ENCODE peak calls at places on chromosomes 11 and 22, in five cellular contexts. J, N, X, L and U are unnamed samples. For H3K27me3 and H3K4me1, the result is how much of the 10 kb centered on the place peaks cover.

GRCh38 chr11:83493918-83494317 is 207.8 kb upstream of the CCDC90B start:
- DNase-seq in J (peak), N (no peak), X (no peak), L (no peak), U (no peak)

GRCh38 chr11:41301023-41301422 is 158.4 kb downstream of the LRRC4C start:
- DNase-seq in J (no peak), N (no peak), X (no peak), L (no peak), U (peak)

GRCh38 chr22:19686946-19687345 is 27.4 kb upstream of the SEPTIN5 start:
- DNase-seq in J (no peak), N (no peak), X (no peak), L (no peak), U (no peak)

GRCh38 chr11:107957109-107957588 is 28.9 kb downstream of the RAB39A start:
- DNase-seq in J (no peak), N (no peak), X (no peak), L (no peak), U (peak)

GRCh38 chr11:114183041-114183511 is 113.1 kb upstream of the NNMT start:
- DNase-seq in J (no peak), N (no peak), X (no peak), L (peak), U (no peak)

GRCh38 chr22:45966892-45967365 is 10.0 kb downstream of the WNT7B start:
- DNase-seq in J (no peak), N (no peak), X (no peak), L (no peak), U (no peak)

GRCh38 chr11:17558025-17558780 is 11.1 kb downstream of the OTOG start:
- DNase-seq in J (no peak), N (no peak), X (no peak), L (peak), U (no peak)

GRCh38 chr11:34682822-34683221 is 61.9 kb downstream of the EHF start:
- DNase-seq in J (no peak), N (no peak), X (no peak), L (no peak), U (no peak)

GRCh38 chr22:27642104-27642800 is 159.3 kb downstream of the MN1 start:
- DNase-seq in J (no peak), N (no peak), X (no peak), L (no peak), U (no peak)

GRCh38 chr11:75351541-75352416 is at the start of gene ARRB1:
- DNase-seq in J (peak), N (peak), X (peak), L (peak), U (peak)

GRCh38 chr11:1534682-1535081 is 37.4 kb downstream of the DUSP8 start:
- DNase-seq in J (no peak), N (no peak), X (no peak), L (no peak), U (no peak)

GRCh38 chr11:45321031-45321595 is 35.0 kb upstream of the SYT13 start:
- DNase-seq in J (no peak), N (no peak), X (no peak), L (no peak), U (no peak)

GRCh38 chr22:46582281-46582811 is 37.8 kb upstream of the GRAMD4 start:
- DNase-seq in J (no peak), N (peak), X (peak), L (no peak), U (no peak)

GRCh38 chr11:78654866-78655265 is 80.2 kb upstream of the NARS2 start:
- DNase-seq in J (no peak), N (no peak), X (no peak), L (no peak), U (no peak)

GRCh38 chr22:20602589-20603164 is 95.3 kb downstream of the MED15 start:
- DNase-seq in J (no peak), N (no peak), X (no peak), L (no peak), U (no peak)

GRCh38 chr22:47172771-47173534 is 410.5 kb downstream of the TBC1D22A start:
- DNase-seq in J (no peak), N (no peak), X (peak), L (no peak), U (no peak)

DNA sequence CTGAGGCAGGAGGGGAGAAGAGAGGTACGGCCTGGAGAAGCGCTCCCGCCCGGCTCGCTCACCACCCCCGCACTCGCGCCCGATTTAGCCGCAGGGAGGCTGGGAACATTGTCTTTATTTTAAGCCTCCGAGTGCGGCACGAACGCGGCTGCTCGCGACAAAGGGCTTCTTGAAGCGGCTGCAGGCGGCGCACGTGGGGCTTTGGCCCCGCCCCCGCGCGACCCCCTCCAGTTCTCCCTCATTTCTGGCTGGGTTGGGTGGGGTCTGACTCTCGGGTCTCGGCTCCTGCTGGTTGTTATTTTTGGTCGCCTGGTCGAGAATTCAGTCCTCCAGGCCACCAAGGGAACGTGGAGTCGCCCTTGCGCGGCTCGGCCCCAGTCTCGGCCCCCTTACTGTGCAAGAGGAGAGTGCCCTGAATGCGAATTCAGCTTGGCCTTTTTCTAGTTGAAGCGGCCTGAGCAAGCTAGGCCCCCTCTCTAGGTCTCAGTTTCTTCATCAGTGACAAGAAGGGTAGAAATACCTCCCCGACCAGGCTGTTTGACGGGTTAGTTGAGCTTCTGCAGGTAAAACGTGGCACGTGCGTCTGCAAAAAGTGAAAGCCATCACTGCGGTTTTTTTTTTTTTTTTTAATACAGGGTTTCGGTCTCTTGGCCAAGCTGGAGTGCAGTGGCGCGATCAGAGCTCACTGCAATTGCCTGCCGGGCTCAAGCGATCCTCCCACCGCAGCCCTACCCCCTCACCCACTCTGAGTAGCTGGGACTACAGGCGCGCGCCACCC is 2.7 kb upstream of the CHRM1 start:
- DNase-seq in J (no peak), N (no peak), X (no peak), L (no peak), U (peak)
- H3K27me3 ChIP-seq in J (under half), N (half or more), X (under half), L (under half), U (under half)

GRCh38 chr11:126404367-126404766 is 48.9 kb downstream of the ST3GAL4 start:
- DNase-seq in J (no peak), N (no peak), X (no peak), L (no peak), U (no peak)

GRCh38 chr11:126400019-126400962 is 44.8 kb downstream of the ST3GAL4 start:
- DNase-seq in J (no peak), N (no peak), X (no peak), L (no peak), U (no peak)

GRCh38 chr11:126403658-126404057 is 48.2 kb downstream of the ST3GAL4 start:
- DNase-seq in J (no peak), N (no peak), X (peak), L (no peak), U (peak)

GRCh38 chr11:126405374-126405773 is 49.9 kb downstream of the ST3GAL4 start:
- DNase-seq in J (no peak), N (no peak), X (no peak), L (no peak), U (peak)

GRCh38 chr11:126403039-126403438 is 47.6 kb downstream of the ST3GAL4 start:
- DNase-seq in J (no peak), N (no peak), X (no peak), L (no peak), U (no peak)
- H3K4me3 ChIP-seq in J (no peak), N (no peak), X (no peak), L (no peak), U (no peak)

GRCh38 chr11:60345489-60345888 is 18.4 kb downstream of the MS4A6E start:
- DNase-seq in J (peak), N (no peak), X (peak), L (peak), U (peak)

GRCh38 chr11:60349990-60350389 is 22.9 kb downstream of the MS4A6E start:
- DNase-seq in J (no peak), N (no peak), X (no peak), L (no peak), U (no peak)

GRCh38 chr11:60344146-60344545 is 17.1 kb downstream of the MS4A6E start:
- DNase-seq in J (no peak), N (no peak), X (no peak), L (no peak), U (no peak)

GRCh38 chr11:60348116-60348515 is 21.1 kb downstream of the MS4A6E start:
- DNase-seq in J (no peak), N (no peak), X (no peak), L (no peak), U (no peak)

DNA sequence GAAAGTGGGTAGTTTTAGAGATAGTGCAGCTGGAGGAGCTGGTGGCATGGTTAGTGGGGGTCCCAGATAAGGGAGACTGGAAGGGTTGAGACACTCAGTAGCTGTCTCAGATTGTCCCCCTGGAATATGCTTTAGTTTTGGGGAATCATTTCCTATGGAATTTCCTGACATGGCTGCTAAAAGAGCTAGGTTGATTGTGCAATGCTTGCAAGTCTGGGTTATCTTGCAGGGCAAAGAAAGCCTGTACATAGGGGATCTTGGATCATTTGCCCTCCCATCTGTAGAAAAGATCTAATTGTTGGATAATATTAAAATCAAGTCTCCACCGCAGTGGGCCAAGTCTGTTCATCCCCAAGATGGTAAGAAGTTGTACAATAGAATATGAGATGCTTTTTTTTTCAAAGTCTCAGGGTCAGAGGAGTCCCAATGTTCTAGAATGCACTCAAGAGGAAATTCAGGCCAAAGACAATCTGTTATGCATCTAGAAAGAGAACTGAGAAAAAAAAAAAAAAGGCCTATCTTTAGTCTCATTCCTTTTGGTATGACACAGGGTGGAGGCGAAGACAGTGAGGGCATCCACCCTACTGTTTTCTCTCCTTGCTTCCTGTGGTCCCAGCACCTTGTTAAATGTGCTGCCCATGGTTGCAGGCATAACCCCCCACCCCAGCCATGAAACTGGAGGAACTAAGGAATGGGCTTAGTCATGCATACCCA is 20.2 kb downstream of the MS4A6E start:
- DNase-seq in J (no peak), N (no peak), X (no peak), L (no peak), U (no peak)
- H3K4me1 ChIP-seq in J (under half), N (under half), X (under half), L (under half), U (under half)

GRCh38 chr22:44463151-44463550 is 34.9 kb downstream of the RTL6 start:
- DNase-seq in J (peak), N (no peak), X (no peak), L (peak), U (no peak)

GRCh38 chr22:44464000-44464399 is 34.0 kb downstream of the RTL6 start:
- DNase-seq in J (no peak), N (no peak), X (no peak), L (no peak), U (no peak)

GRCh38 chr22:44461083-44461375 is 37.0 kb downstream of the RTL6 start:
- DNase-seq in J (no peak), N (no peak), X (no peak), L (peak), U (no peak)

GRCh38 chr22:44461614-44462013 is 36.4 kb downstream of the RTL6 start:
- DNase-seq in J (no peak), N (no peak), X (no peak), L (peak), U (no peak)

DNA sequence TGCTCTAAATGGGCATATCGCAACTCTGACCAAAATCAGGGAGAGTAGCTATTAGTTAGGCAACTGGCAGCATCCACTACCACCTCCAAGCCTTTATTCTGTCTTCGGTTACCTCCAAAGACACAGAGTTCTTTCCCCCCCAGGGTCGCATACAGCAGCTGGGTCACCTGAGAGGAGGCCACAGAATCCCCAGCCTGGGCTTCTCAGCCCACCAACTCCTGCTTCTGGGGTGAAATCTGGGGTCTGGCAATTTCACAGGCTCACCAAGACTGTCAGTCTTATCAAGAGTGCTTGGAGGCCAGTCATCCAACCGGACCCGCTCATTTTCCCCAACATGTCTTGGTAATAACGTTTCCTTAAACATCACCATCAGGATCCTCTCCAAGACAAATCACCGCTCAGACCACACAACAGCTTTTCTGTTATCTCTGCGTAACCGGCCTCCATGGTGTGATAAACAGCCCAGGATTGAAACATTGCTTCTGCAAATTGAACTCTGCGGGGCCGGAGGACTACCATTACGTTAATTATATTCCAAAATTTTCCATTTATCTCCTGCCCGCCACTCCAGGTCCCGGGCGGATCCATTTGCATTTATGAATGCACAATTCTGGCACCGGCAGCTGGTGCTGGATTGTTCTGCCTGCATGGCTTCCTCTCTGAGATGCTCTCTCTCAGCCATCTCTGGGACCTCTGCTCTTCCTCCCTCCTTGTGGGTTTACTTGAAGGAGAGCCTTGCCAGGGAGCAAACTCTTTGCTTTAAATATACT is 35.6 kb downstream of the RTL6 start:
- DNase-seq in J (peak), N (no peak), X (no peak), L (peak), U (no peak)
- H3K27me3 ChIP-seq in J (under half), N (under half), X (under half), L (under half), U (under half)

DNA sequence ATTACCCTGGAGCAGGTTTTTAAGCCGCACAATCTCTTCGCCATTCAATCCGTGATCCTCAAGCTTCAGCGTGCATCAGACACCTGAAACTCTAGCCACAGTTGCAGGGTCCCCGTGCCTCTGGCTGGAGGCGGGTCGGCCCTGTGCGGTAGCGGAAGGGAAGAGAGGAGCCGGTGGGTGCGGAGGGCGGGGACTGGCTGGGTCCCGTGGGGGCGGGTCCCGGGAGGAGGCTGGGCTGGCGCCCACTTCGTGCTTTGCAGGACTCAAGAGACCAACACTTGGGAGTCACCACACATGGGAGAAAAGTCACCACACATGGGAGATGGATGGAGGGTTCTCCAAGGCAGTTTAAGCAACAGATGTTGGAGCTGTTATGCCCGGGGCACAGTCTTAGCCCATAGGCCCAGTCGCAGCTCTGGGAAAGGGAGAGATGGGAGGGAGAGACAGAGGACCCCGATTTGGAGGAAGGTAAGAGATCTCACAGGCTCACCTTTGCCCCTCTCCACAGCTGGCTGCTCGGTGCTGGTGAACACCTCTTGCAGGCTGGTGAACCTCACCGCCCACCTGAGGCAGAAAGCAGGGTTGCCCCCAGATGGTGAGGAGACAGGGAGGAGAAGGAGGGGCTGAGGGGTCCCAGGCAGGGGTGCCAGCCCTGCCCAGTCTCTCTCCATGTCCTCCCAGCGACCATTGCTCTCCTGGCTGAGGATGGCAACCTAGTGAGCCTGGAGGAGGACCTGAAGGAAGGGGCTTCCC is 965 bp downstream of the C22orf15 start:
- DNase-seq in J (no peak), N (no peak), X (no peak), L (peak), U (no peak)
- H3K4me3 ChIP-seq in J (no peak), N (peak), X (no peak), L (peak), U (no peak)

GRCh38 chr11:65300621-65301290 is 13.9 kb upstream of the CDC42EP2 start:
- DNase-seq in J (no peak), N (no peak), X (no peak), L (no peak), U (no peak)

GRCh38 chr11:65295571-65296338 is 18.9 kb upstream of the CDC42EP2 start:
- DNase-seq in J (no peak), N (no peak), X (no peak), L (no peak), U (no peak)

GRCh38 chr11:65297026-65297667 is 17.5 kb upstream of the CDC42EP2 start:
- DNase-seq in J (no peak), N (peak), X (no peak), L (no peak), U (peak)

GRCh38 chr11:65298131-65298535 is 16.5 kb upstream of the CDC42EP2 start:
- DNase-seq in J (no peak), N (peak), X (no peak), L (no peak), U (peak)

DNA sequence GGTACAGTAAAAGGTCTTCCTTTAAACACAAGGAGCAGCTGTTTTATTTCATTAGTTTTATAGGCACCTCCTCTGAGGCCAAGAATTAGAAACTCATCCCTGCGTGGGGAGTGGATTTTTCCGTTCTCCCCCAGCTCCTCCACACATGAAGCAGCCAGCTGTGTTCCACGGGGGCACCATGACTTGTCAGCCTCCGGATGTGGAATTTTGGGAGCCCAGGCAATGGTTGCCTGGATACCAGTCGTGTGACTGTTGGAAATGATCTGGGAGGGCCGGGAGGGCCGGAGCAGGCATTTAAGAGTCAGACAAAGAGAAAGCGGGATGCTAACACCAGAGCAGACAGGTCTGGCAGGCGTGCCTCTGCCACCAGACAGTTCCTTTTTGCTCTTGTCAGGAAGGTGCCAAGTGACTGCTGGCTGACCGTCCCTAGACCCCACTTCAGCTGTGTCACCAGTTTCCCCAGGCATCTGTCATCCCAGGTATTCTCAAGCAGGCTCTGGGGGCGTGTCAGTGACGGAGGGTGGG is 15.9 kb upstream of the CDC42EP2 start:
- DNase-seq in J (no peak), N (peak), X (no peak), L (no peak), U (no peak)
- H3K4me1 ChIP-seq in J (under half), N (half or more), X (under half), L (under half), U (half or more)